ENCODE peak calls at places on chromosomes 3 and 15, in six cellular contexts. P, V, K, I, W and N are unnamed samples.

GRCh38 chr15:100123611-100124010 is 218.2 kb downstream of the ADAMTS17 start:
- DNase-seq in V (peak), I (no peak), K (no peak), P (no peak), W (no peak), N (no peak)

GRCh38 chr3:82177774-82178173 is 416.3 kb upstream of the GBE1 start:
- DNase-seq in P (no peak), K (no peak), V (no peak), W (no peak), I (no peak), N (no peak)

GRCh38 chr3:46882377-46883015 is 5.0 kb downstream of the PTH1R start:
- DNase-seq in P (no peak), V (no peak), W (no peak), K (no peak), I (no peak), N (no peak)

GRCh38 chr3:160921020-160921635 is 165.1 kb downstream of the PPM1L start:
- DNase-seq in I (no peak), P (peak), K (peak), W (peak), V (no peak), N (peak)

GRCh38 chr3:160291909-160292299 is 66.7 kb downstream of the C3orf80 start:
- DNase-seq in K (no peak), W (no peak), V (no peak), I (no peak), P (no peak), N (no peak)

GRCh38 chr15:35757790-35758189 is 211.8 kb upstream of the DPH6 start:
- DNase-seq in P (no peak), V (no peak), I (no peak), K (no peak), W (no peak), N (no peak)

GRCh38 chr3:138458774-138459499 is 24.5 kb downstream of the ESYT3 start:
- DNase-seq in V (no peak), K (no peak), I (no peak), W (no peak), P (no peak), N (no peak)

GRCh38 chr3:9947025-9947995 is 4.9 kb downstream of the PRRT3 start:
- DNase-seq in I (no peak), V (peak), W (peak), K (no peak), P (peak), N (peak)

GRCh38 chr3:39118079-39118478 is 10.6 kb downstream of the TTC21A start:
- DNase-seq in V (no peak), P (no peak), W (no peak), K (no peak), I (no peak), N (no peak)

GRCh38 chr3:97197083-97197482 is 382.7 kb downstream of the EPHA6 start:
- DNase-seq in I (no peak), W (no peak), K (no peak), V (no peak), P (no peak), N (no peak)

GRCh38 chr3:152271465-152272035 is 2.8 kb downstream of the MBNL1 start:
- DNase-seq in I (no peak), V (no peak), W (no peak), K (no peak), P (no peak), N (no peak)
- H3K4me3 ChIP-seq in I (peak), V (peak), W (peak), K (peak), P (no peak), N (peak)

GRCh38 chr3:188037116-188037718 is 116.7 kb upstream of the LPP start:
- DNase-seq in W (peak), P (peak), K (no peak), V (no peak), I (no peak), N (peak)
- TF ChIP-seq CTCF in W (peak), P (peak), K (peak), V (peak), I (peak), N (peak)

DNA sequence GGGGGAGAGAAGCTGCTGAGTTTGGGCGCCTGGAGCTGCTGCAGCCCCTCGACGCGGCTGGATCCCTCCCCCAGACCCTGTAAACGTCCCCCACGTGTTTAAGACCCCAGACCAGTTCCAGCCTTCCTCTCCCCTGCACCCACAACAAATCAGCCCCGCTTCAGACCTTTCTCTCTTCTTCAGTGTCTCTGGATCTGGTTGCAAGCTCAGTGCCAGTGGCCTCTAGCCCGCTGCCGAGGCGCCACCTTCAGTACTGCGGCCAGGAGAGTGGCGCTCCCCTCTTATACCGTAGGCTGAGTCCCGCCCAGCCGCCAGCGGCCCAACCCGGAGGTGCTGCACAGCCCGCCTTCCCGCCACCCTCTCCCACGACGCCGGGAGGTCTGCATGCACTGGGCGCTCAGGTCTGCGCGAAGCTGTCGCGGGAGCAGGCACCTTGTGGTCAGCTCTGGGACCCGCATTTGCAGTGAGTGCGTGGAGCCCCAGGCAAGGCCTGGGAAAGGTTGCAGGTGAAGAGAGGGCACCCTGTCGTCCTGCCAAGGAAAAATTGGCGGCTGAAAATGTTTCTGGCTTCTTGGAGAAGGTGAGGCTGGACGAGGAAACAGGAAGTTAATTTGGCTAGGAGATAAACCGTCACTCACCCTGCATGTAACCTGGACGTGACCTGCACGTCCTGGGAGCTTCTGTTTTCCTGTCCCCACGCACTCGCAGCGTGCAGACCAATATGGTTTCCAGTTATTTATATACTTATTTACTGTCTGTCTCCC is at the start of gene C2CD4B:
- DNase-seq in W (peak), V (peak), I (no peak), K (no peak), P (peak), N (no peak)
- H3K4me3 ChIP-seq in W (peak), V (peak), I (no peak), K (peak), P (peak), N (no peak)

GRCh38 chr15:57506422-57506821 is 85.3 kb upstream of the MYZAP start:
- DNase-seq in K (no peak), W (peak), I (no peak), V (no peak), P (peak), N (no peak)
- TF ChIP-seq CTCF in K (no peak), W (peak), I (peak), V (no peak), P (peak), N (peak)

GRCh38 chr15:81182746-81183402 is 13.8 kb upstream of the IL16 start:
- DNase-seq in P (no peak), V (no peak), W (peak), I (no peak), K (no peak), N (no peak)
- H3K4me3 ChIP-seq in P (no peak), V (peak), W (no peak), I (no peak), K (no peak), N (peak)

DNA sequence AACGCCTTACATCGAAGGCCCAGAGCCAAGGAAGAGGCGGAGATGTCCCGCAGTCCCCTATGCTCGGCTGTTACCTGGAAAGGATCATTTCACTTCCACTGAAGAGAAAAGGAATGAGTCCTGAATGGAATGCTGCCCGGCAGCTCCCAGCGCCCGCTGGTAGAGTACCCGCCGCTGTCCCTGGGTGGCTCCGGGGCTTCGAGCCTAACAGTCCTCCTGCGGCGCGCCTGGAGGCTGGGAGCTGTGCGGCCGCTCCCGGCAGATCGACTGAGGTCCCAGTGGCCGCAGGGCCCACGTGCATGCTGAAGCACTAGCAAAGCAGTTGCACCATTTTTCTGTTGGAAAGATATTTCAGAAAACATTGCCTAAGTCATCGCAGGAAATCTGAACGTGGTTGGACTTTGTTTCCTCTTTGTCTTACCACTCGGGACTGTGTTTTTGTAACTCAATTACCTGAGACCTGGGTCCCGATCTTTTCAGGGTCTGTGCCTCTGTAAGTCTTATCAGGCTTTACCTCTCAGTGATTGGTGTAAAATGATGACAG is 984 bp downstream of the RNU6-1 start:
- DNase-seq in I (no peak), V (peak), W (peak), P (peak), K (no peak), N (peak)
- TF ChIP-seq CTCF in I (no peak), V (no peak), W (no peak), P (no peak), K (no peak), N (no peak)

DNA sequence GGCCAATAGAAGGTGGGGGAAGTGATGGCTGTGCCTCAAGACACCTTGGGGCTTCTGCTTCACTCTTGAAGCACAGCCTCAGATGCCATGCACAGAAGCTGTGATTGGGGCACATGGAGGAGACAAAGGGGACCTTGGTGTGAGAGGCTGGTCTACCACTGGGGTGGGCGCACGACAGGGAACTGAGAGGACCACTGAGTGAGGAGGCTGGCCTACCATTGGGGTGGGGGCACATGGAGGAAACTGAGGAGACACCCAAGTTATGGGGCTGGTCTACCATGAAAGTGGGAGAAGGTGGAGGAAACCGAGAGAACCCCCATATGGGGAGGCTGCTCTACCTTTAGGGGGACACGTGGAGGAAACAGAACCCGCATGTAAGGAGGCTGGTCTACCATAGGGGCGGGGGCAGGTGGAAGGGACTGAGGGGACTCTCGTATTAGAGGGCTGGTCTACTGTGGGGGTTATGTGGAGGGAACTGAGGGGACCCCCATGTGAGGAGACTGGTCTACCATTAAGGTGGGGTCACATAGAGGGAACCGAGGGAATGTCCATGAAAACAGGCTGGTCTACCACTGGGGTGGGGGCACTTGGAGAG is 153.4 kb downstream of the FBLN2 start:
- DNase-seq in W (no peak), V (no peak), K (no peak), P (no peak), I (no peak), N (no peak)
- H3K4me3 ChIP-seq in W (no peak), V (no peak), K (no peak), P (no peak), I (no peak), N (no peak)

DNA sequence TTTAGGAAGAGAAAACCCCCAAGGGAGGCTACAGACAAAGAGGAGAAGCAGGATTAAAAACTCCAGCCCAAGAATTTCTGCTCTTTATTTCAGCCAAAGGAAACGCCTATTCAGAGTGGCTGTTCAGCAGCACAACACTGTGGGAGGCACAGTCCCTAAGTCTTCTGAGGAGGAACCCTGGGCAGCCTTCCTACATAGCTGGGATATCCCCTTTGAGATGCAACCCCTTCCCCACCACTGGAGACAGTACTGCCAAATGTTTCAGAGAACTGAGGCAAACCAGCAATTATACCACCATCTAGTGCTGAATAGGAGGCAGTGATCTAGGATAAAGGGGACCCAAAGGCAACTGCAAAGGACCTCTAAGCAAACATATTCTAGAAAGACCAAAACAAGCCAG is 168.1 kb downstream of the VPS13C start:
- DNase-seq in I (no peak), V (no peak), P (no peak), K (no peak), W (no peak), N (no peak)
- TF ChIP-seq CTCF in I (no peak), V (no peak), P (no peak), K (no peak), W (no peak), N (no peak)

GRCh38 chr3:11989383-11990050 is 14.7 kb upstream of the SYN2 start:
- DNase-seq in V (no peak), W (no peak), P (no peak), K (no peak), I (no peak), N (no peak)

GRCh38 chr3:11991751-11992150 is 12.4 kb upstream of the SYN2 start:
- DNase-seq in I (no peak), P (peak), W (no peak), K (no peak), V (no peak), N (no peak)

GRCh38 chr3:11998091-11998490 is 6.1 kb upstream of the SYN2 start:
- DNase-seq in I (no peak), V (no peak), K (no peak), W (no peak), P (no peak), N (no peak)

GRCh38 chr3:11996500-11996899 is 7.7 kb upstream of the SYN2 start:
- DNase-seq in P (no peak), W (no peak), V (no peak), K (no peak), I (no peak), N (no peak)

GRCh38 chr3:11995061-11995460 is 9.1 kb upstream of the SYN2 start:
- DNase-seq in I (no peak), W (no peak), P (peak), K (no peak), V (no peak), N (no peak)
- H3K4me3 ChIP-seq in I (no peak), W (no peak), P (no peak), K (no peak), V (no peak), N (no peak)

GRCh38 chr15:75727851-75728715 is 15.4 kb upstream of the CSPG4 start:
- DNase-seq in V (peak), P (peak), W (peak), I (no peak), K (no peak), N (peak)
- TF ChIP-seq CTCF in V (peak), P (peak), W (peak), I (peak), K (peak), N (peak)